ENCODE peak calls at places on chromosomes 6 and 20, in four cellular contexts. One of them, this sample, is unnamed.
A peak's percentile ranks its signal among the peaks of the same experiment; 100 is the strongest.

GRCh38 chr6:139967497-139967896 is 593.0 kb upstream of the CITED2 start:
- DNase-seq in mucosa of descending colon: no peak
- DNase-seq in upper lobe of right lung: no peak
- DNase-seq in fibroblast of pulmonary artery: peak; percentile 52
- DNase-seq in this sample: peak; percentile 60

GRCh38 chr6:157760589-157761330 is 62.3 kb upstream of the SNX9 start:
- DNase-seq in mucosa of descending colon: no peak
- DNase-seq in upper lobe of right lung: no peak
- DNase-seq in fibroblast of pulmonary artery: peak; percentile 93
- DNase-seq in this sample: peak; percentile 82

GRCh38 chr6:16929814-16930213 is 168.6 kb upstream of the ATXN1 start:
- DNase-seq in mucosa of descending colon: no peak
- DNase-seq in upper lobe of right lung: no peak
- DNase-seq in fibroblast of pulmonary artery: peak; percentile 85
- DNase-seq in this sample: peak; percentile 31

GRCh38 chr6:132818404-132819359 is 4.3 kb downstream of the RPS12 start:
- DNase-seq in mucosa of descending colon: no peak
- DNase-seq in upper lobe of right lung: no peak
- DNase-seq in fibroblast of pulmonary artery: peak; percentile 45
- DNase-seq in this sample: no peak

GRCh38 chr20:20192366-20192765 is 140.0 kb downstream of the CFAP61 start:
- DNase-seq in mucosa of descending colon: no peak
- DNase-seq in upper lobe of right lung: no peak
- DNase-seq in fibroblast of pulmonary artery: no peak
- DNase-seq in this sample: no peak

GRCh38 chr6:33297956-33298772 is 578 bp downstream of the RGL2 start:
- DNase-seq in mucosa of descending colon: peak; percentile 76
- DNase-seq in upper lobe of right lung: no peak
- DNase-seq in fibroblast of pulmonary artery: peak; percentile 90
- DNase-seq in this sample: peak; percentile 93

GRCh38 chr20:1617055-1617454 is 2.8 kb downstream of the SIRPB1 start:
- DNase-seq in mucosa of descending colon: no peak
- DNase-seq in upper lobe of right lung: no peak
- DNase-seq in fibroblast of pulmonary artery: peak; percentile 26
- DNase-seq in this sample: no peak

GRCh38 chr6:118869350-118869749 is 24.6 kb upstream of the ASF1A start:
- DNase-seq in mucosa of descending colon: no peak
- DNase-seq in upper lobe of right lung: no peak
- DNase-seq in fibroblast of pulmonary artery: peak; percentile 61
- DNase-seq in this sample: peak; percentile 71

GRCh38 chr20:3068986-3069900 is 2.2 kb upstream of the OXT start:
- DNase-seq in mucosa of descending colon: no peak
- DNase-seq in upper lobe of right lung: no peak
- DNase-seq in fibroblast of pulmonary artery: no peak
- DNase-seq in this sample: peak; percentile 4

GRCh38 chr6:16741112-16742016 is 19.9 kb downstream of the ATXN1 start:
- DNase-seq in mucosa of descending colon: no peak
- DNase-seq in upper lobe of right lung: no peak
- DNase-seq in fibroblast of pulmonary artery: peak; percentile 91
- DNase-seq in this sample: peak; percentile 87

GRCh38 chr6:14885471-14885987 is 360.3 kb upstream of the JARID2 start:
- DNase-seq in mucosa of descending colon: no peak
- DNase-seq in upper lobe of right lung: no peak
- DNase-seq in fibroblast of pulmonary artery: peak; percentile 13
- DNase-seq in this sample: no peak

GRCh38 chr6:28002181-28002580 is 45.1 kb downstream of the OR2B6 start:
- DNase-seq in mucosa of descending colon: no peak
- DNase-seq in upper lobe of right lung: no peak
- DNase-seq in fibroblast of pulmonary artery: no peak
- DNase-seq in this sample: peak; percentile 38

GRCh38 chr6:7691021-7691420 is 34.9 kb upstream of the BMP6 start:
- DNase-seq in mucosa of descending colon: no peak
- DNase-seq in upper lobe of right lung: no peak
- DNase-seq in fibroblast of pulmonary artery: no peak
- DNase-seq in this sample: peak; percentile 49

GRCh38 chr6:147322299-147323162 is 118.3 kb downstream of the STXBP5 start:
- DNase-seq in mucosa of descending colon: no peak
- DNase-seq in upper lobe of right lung: no peak
- DNase-seq in fibroblast of pulmonary artery: peak; percentile 54
- DNase-seq in this sample: peak; percentile 51

GRCh38 chr20:23164176-23164601 is 78.1 kb upstream of the CD93 start:
- DNase-seq in mucosa of descending colon: no peak
- DNase-seq in upper lobe of right lung: no peak
- DNase-seq in fibroblast of pulmonary artery: no peak
- DNase-seq in this sample: no peak

GRCh38 chr20:38685853-38686473 is 38.3 kb upstream of the SLC32A1 start:
- DNase-seq in mucosa of descending colon: no peak
- DNase-seq in upper lobe of right lung: peak; percentile 77
- DNase-seq in fibroblast of pulmonary artery: peak; percentile 68
- DNase-seq in this sample: peak; percentile 30

GRCh38 chr6:70380259-70380658 is 33.0 kb upstream of the FAM135A start:
- DNase-seq in mucosa of descending colon: no peak
- DNase-seq in upper lobe of right lung: no peak
- DNase-seq in fibroblast of pulmonary artery: no peak
- DNase-seq in this sample: no peak

GRCh38 chr6:2744206-2744771 is 6.4 kb downstream of the MYLK4 start:
- DNase-seq in mucosa of descending colon: no peak
- DNase-seq in upper lobe of right lung: no peak
- DNase-seq in fibroblast of pulmonary artery: peak; percentile 33
- DNase-seq in this sample: no peak

GRCh38 chr6:139376054-139376355 is 1.6 kb upstream of the CITED2 start:
- DNase-seq in mucosa of descending colon: no peak
- DNase-seq in upper lobe of right lung: peak; percentile 79
- DNase-seq in fibroblast of pulmonary artery: no peak
- DNase-seq in this sample: no peak

GRCh38 chr6:44122821-44123220 is 4.4 kb downstream of the MRPL14 start:
- DNase-seq in mucosa of descending colon: no peak
- DNase-seq in upper lobe of right lung: no peak
- DNase-seq in fibroblast of pulmonary artery: peak; percentile 64
- DNase-seq in this sample: no peak

GRCh38 chr6:159151266-159151855 is 17.8 kb upstream of the FNDC1 start:
- DNase-seq in mucosa of descending colon: no peak
- DNase-seq in upper lobe of right lung: no peak
- DNase-seq in fibroblast of pulmonary artery: peak; percentile 71
- DNase-seq in this sample: peak; percentile 54

GRCh38 chr6:144284753-144285547 is at the start of gene UTRN:
- DNase-seq in mucosa of descending colon: peak; percentile 86
- DNase-seq in upper lobe of right lung: peak; percentile 93
- DNase-seq in fibroblast of pulmonary artery: peak; percentile 83
- DNase-seq in this sample: peak; percentile 51

GRCh38 chr6:5401845-5402738 is 140.8 kb downstream of the FARS2 start:
- DNase-seq in mucosa of descending colon: no peak
- DNase-seq in upper lobe of right lung: no peak
- DNase-seq in fibroblast of pulmonary artery: peak; percentile 64
- DNase-seq in this sample: peak; percentile 32

GRCh38 chr6:140208286-140208685 is 833.8 kb upstream of the CITED2 start:
- DNase-seq in mucosa of descending colon: no peak
- DNase-seq in upper lobe of right lung: no peak
- DNase-seq in fibroblast of pulmonary artery: no peak
- DNase-seq in this sample: no peak

GRCh38 chr20:45032781-45033180 is 66.5 kb downstream of the STK4 start:
- DNase-seq in mucosa of descending colon: no peak
- DNase-seq in upper lobe of right lung: no peak
- DNase-seq in fibroblast of pulmonary artery: no peak
- DNase-seq in this sample: no peak

GRCh38 chr20:539848-540247 is 3.7 kb downstream of the CSNK2A1 start:
- DNase-seq in mucosa of descending colon: no peak
- DNase-seq in upper lobe of right lung: no peak
- DNase-seq in fibroblast of pulmonary artery: peak; percentile 75
- DNase-seq in this sample: peak; percentile 63

GRCh38 chr6:29510202-29510601 is 22.4 kb upstream of the MAS1L start:
- DNase-seq in mucosa of descending colon: no peak
- DNase-seq in upper lobe of right lung: no peak
- DNase-seq in fibroblast of pulmonary artery: no peak
- DNase-seq in this sample: no peak

GRCh38 chr6:107353773-107354382 is 105.5 kb downstream of the PDSS2 start:
- DNase-seq in mucosa of descending colon: no peak
- DNase-seq in upper lobe of right lung: no peak
- DNase-seq in fibroblast of pulmonary artery: no peak
- DNase-seq in this sample: no peak

GRCh38 chr20:62824476-62825287 is 7.8 kb downstream of the COL9A3 start:
- DNase-seq in mucosa of descending colon: peak; percentile 79
- DNase-seq in upper lobe of right lung: no peak
- DNase-seq in fibroblast of pulmonary artery: peak; percentile 52
- DNase-seq in this sample: no peak

GRCh38 chr6:74626288-74626687 is 579.6 kb downstream of the COL12A1 start:
- DNase-seq in mucosa of descending colon: no peak
- DNase-seq in upper lobe of right lung: no peak
- DNase-seq in fibroblast of pulmonary artery: no peak
- DNase-seq in this sample: no peak

GRCh38 chr6:74623027-74623426 is 582.8 kb downstream of the COL12A1 start:
- DNase-seq in mucosa of descending colon: no peak
- DNase-seq in upper lobe of right lung: no peak
- DNase-seq in fibroblast of pulmonary artery: no peak
- DNase-seq in this sample: no peak
- TF ChIP-seq CTCF in mucosa of descending colon: no peak
- TF ChIP-seq CTCF in upper lobe of right lung: no peak
- TF ChIP-seq CTCF in fibroblast of pulmonary artery: no peak
- TF ChIP-seq CTCF in this sample: no peak

GRCh38 chr6:166543603-166544293 is 42.7 kb downstream of the RAMACL start:
- DNase-seq in mucosa of descending colon: no peak
- DNase-seq in upper lobe of right lung: no peak
- DNase-seq in fibroblast of pulmonary artery: no peak
- DNase-seq in this sample: no peak

GRCh38 chr6:166540631-166541331 is 45.7 kb downstream of the RAMACL start:
- DNase-seq in mucosa of descending colon: no peak
- DNase-seq in upper lobe of right lung: no peak
- DNase-seq in fibroblast of pulmonary artery: no peak
- DNase-seq in this sample: no peak

GRCh38 chr6:166541876-166542579 is 44.5 kb downstream of the RAMACL start:
- DNase-seq in mucosa of descending colon: no peak
- DNase-seq in upper lobe of right lung: no peak
- DNase-seq in fibroblast of pulmonary artery: no peak
- DNase-seq in this sample: no peak

GRCh38 chr6:166542580-166542912 is 43.9 kb downstream of the RAMACL start:
- DNase-seq in mucosa of descending colon: no peak
- DNase-seq in upper lobe of right lung: no peak
- DNase-seq in fibroblast of pulmonary artery: no peak
- DNase-seq in this sample: peak; percentile 38

DNA sequence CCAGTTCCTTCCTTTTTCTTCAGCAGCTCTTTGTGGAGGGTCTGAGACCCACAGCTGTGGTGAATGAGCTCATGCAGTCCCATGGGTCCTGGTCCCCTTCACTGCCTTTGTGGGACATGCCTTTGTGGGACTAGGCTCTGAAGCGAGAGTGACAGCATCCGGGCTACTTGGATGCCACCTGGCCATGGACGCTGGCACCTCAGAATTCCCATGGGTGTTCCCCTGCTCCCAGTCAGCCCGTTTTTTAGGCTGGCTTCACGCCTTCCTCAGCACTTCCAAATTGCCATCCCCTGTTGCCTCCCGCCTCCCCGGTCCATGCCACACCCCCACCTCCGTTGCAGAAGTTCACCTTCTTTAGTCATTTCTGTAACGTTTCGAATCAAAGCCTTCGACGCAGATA is 45.1 kb downstream of the RAMACL start:
- DNase-seq in mucosa of descending colon: no peak
- DNase-seq in upper lobe of right lung: no peak
- DNase-seq in fibroblast of pulmonary artery: no peak
- DNase-seq in this sample: no peak
- H3K4me3 ChIP-seq in mucosa of descending colon: no peak overlapping the region
- H3K4me3 ChIP-seq in upper lobe of right lung: peak overlapping the region; percentile 4
- H3K4me3 ChIP-seq in fibroblast of pulmonary artery: no peak overlapping the region
- H3K4me3 ChIP-seq in this sample: no peak overlapping the region

GRCh38 chr6:154710689-154711088 is 22.5 kb upstream of the SCAF8 start:
- DNase-seq in mucosa of descending colon: no peak
- DNase-seq in upper lobe of right lung: no peak
- DNase-seq in fibroblast of pulmonary artery: no peak
- DNase-seq in this sample: no peak

GRCh38 chr6:154703094-154703493 is 30.1 kb upstream of the SCAF8 start:
- DNase-seq in mucosa of descending colon: no peak
- DNase-seq in upper lobe of right lung: no peak
- DNase-seq in fibroblast of pulmonary artery: no peak
- DNase-seq in this sample: no peak

GRCh38 chr6:154706389-154706788 is 26.8 kb upstream of the SCAF8 start:
- DNase-seq in mucosa of descending colon: no peak
- DNase-seq in upper lobe of right lung: no peak
- DNase-seq in fibroblast of pulmonary artery: no peak
- DNase-seq in this sample: no peak

GRCh38 chr6:154709621-154710020 is 23.6 kb upstream of the SCAF8 start:
- DNase-seq in mucosa of descending colon: no peak
- DNase-seq in upper lobe of right lung: no peak
- DNase-seq in fibroblast of pulmonary artery: peak; percentile 35
- DNase-seq in this sample: no peak

DNA sequence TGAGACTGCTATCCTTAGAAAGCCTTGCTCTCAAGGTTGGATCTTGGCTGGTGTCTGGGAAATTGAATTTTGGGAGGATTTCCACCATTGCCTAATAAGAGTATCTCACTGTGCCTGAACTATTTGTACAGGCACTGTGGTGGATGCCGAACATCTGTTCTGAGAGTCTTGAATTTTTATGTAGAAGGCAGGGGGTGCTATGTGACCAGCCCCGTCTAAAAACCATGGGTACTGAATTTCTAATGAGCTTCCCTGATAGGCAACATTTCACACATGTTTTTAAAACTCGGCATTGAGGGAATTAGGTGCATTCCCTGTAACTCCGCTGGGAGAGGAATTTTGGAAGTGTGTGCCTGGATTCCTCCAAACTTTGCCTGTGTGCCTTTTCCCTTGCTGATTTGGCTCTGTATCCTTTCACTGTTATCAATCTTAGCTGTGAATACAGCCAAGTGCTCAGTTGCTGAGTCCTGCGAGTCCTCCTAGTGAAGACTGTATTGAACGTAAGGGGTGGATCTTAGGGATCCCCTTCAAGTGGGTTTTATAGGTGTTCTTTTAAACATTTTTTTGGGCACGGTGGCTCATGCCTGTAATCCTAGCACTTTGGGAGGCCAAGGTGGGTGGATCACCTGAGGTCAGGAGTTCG is 27.6 kb upstream of the SCAF8 start:
- DNase-seq in mucosa of descending colon: no peak
- DNase-seq in upper lobe of right lung: no peak
- DNase-seq in fibroblast of pulmonary artery: peak; percentile 15
- DNase-seq in this sample: no peak
- TF ChIP-seq CTCF in mucosa of descending colon: no peak
- TF ChIP-seq CTCF in upper lobe of right lung: no peak
- TF ChIP-seq CTCF in fibroblast of pulmonary artery: peak; percentile 3
- TF ChIP-seq CTCF in this sample: no peak

DNA sequence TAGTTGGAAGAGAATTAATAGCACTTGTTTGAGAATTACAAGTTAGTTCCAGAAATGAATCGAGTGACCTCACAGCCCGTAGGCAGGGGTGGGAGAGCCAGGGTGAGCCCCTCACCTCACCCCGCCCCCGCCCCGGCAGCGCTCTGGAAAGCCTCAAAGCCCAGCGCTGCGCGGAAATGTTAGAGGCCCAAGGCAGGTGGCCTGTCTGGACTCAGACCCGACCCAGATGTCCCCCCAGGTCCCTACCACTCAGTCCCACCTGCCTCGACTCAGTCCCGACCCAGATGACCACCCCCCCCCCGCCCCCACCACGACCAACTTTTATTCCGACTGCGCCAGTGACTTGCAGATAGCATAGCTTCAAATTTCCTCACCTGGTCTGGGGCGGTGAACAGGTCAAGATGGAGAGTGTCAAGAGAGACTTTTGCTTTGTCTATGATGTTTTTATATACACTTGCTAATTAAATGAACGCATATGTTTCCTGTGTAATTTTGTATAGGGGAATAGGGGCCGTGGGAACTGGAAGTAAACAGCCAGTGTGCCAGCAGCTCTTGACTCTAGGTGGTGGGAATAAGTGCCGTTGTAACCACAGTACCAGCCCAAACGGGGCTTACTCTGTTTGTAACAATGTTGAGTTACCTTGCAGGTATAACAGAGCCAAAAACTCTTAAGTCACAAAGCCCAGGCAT is 1.2 kb upstream of the PXDC1 start:
- DNase-seq in mucosa of descending colon: no peak
- DNase-seq in upper lobe of right lung: no peak
- DNase-seq in fibroblast of pulmonary artery: no peak
- DNase-seq in this sample: peak; percentile 3
- H3K4me3 ChIP-seq in mucosa of descending colon: peak overlapping the region; percentile 44
- H3K4me3 ChIP-seq in upper lobe of right lung: peak overlapping the region; percentile 81
- H3K4me3 ChIP-seq in fibroblast of pulmonary artery: peak overlapping the region; percentile 67
- H3K4me3 ChIP-seq in this sample: peak overlapping the region; percentile 88